ENCODE peak calls at places on chromosomes 5 and 9, in four cellular contexts. One of them, this sample, is unnamed. For H3K9me3 and H3K27me3, the result is how much of the 10 kb centered on the place peaks cover.

GRCh38 chr9:87640385-87640795 is 85.5 kb upstream of the CTSL start:
- ATAC-seq in HepG2: no peak
- ATAC-seq in K562: no peak
- ATAC-seq in right lobe of liver: peak
- ATAC-seq in this sample: peak

GRCh38 chr5:160133071-160133917 is 14.0 kb upstream of the PWWP2A start:
- ATAC-seq in HepG2: peak
- ATAC-seq in K562: peak
- ATAC-seq in right lobe of liver: peak
- ATAC-seq in this sample: peak

GRCh38 chr5:98771389-98772109 is 1.9 kb upstream of the RGMB start:
- ATAC-seq in HepG2: no peak
- ATAC-seq in K562: peak
- ATAC-seq in right lobe of liver: peak
- ATAC-seq in this sample: no peak

GRCh38 chr9:137085918-137086530 is 761 bp upstream of the MAN1B1 start:
- ATAC-seq in HepG2: peak
- ATAC-seq in K562: peak
- ATAC-seq in right lobe of liver: peak
- ATAC-seq in this sample: peak

GRCh38 chr5:67102708-67103107 is 93.9 kb downstream of the CD180 start:
- ATAC-seq in HepG2: no peak
- ATAC-seq in K562: no peak
- ATAC-seq in right lobe of liver: peak
- ATAC-seq in this sample: no peak

GRCh38 chr9:18343799-18344198 is 130.2 kb upstream of the ADAMTSL1 start:
- ATAC-seq in HepG2: no peak
- ATAC-seq in K562: no peak
- ATAC-seq in right lobe of liver: peak
- ATAC-seq in this sample: no peak

GRCh38 chr9:17019398-17019797 is 115.4 kb upstream of the CNTLN start:
- ATAC-seq in HepG2: no peak
- ATAC-seq in K562: no peak
- ATAC-seq in right lobe of liver: no peak
- ATAC-seq in this sample: no peak

GRCh38 chr5:142674438-142675210 is 11.3 kb downstream of the FGF1 start:
- ATAC-seq in HepG2: no peak
- ATAC-seq in K562: no peak
- ATAC-seq in right lobe of liver: peak
- ATAC-seq in this sample: peak

GRCh38 chr5:171586436-171586835 is 167.0 kb downstream of the FGF18 start:
- ATAC-seq in HepG2: no peak
- ATAC-seq in K562: no peak
- ATAC-seq in right lobe of liver: no peak
- ATAC-seq in this sample: no peak

GRCh38 chr5:16152601-16153568 is 26.7 kb downstream of the MARCHF11 start:
- ATAC-seq in HepG2: no peak
- ATAC-seq in K562: no peak
- ATAC-seq in right lobe of liver: no peak
- ATAC-seq in this sample: no peak

GRCh38 chr5:84618262-84618661 is 233.6 kb upstream of the EDIL3 start:
- ATAC-seq in HepG2: no peak
- ATAC-seq in K562: no peak
- ATAC-seq in right lobe of liver: no peak
- ATAC-seq in this sample: no peak

GRCh38 chr5:106797996-106798395 is 872.7 kb downstream of the EFNA5 start:
- ATAC-seq in HepG2: no peak
- ATAC-seq in K562: no peak
- ATAC-seq in right lobe of liver: no peak
- ATAC-seq in this sample: no peak

GRCh38 chr9:3329361-3329760 is 196.4 kb downstream of the RFX3 start:
- ATAC-seq in HepG2: no peak
- ATAC-seq in K562: no peak
- ATAC-seq in right lobe of liver: no peak
- ATAC-seq in this sample: no peak

GRCh38 chr5:72847989-72848473 is 31.6 kb downstream of the TNPO1 start:
- ATAC-seq in HepG2: peak
- ATAC-seq in K562: peak
- ATAC-seq in right lobe of liver: peak
- ATAC-seq in this sample: peak
- TF ChIP-seq POLR2A in HepG2: peak
- TF ChIP-seq POLR2A in K562: peak
- TF ChIP-seq POLR2A in right lobe of liver: peak
- TF ChIP-seq POLR2A in this sample: peak

DNA sequence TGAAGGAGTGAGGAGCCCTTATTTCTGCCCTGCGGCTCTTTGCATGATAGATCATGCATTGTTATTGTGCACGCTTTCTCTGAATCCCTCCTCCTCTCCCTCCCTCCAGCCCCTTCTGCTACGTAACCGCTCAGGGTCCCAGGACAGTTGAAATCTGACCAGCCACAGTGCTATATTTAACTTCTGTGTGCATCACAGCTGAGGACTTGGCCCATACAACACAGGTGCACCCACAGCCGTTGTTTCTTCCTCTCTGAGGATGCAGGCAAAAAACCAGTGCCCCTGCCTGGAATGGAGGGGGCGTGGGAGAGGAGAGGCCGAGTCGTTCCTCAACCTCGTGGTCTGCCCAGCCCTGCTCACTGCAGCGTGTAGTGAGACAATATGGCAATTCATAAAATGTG is 335.6 kb upstream of the CLINT1 start:
- ATAC-seq in HepG2: no peak
- ATAC-seq in K562: no peak
- ATAC-seq in right lobe of liver: no peak
- ATAC-seq in this sample: no peak
- H3K9me3 ChIP-seq in HepG2: under half
- H3K9me3 ChIP-seq in K562: under half
- H3K9me3 ChIP-seq in right lobe of liver: under half
- H3K9me3 ChIP-seq in this sample: under half

DNA sequence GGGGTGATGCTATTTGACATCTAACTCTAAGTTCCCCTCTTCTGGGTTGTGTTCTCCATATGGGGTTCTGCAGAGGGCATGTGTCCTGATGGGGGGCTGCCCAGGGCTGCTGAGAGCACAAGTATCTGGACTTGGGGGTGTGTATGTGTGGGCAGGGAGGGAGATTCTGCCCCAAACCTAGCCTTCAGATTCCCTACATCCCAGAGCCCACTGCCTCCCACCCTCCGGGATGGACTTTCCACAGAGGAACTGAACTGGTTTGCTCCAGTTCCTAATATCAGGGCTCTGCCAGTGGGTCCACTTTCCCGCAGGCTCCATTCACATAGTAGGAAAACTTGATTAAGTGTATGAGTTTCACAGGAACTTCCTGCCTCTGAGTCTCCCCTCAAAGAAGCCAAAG is 16.4 kb upstream of the TIFAB start:
- ATAC-seq in HepG2: no peak
- ATAC-seq in K562: no peak
- ATAC-seq in right lobe of liver: no peak
- ATAC-seq in this sample: no peak
- H3K27me3 ChIP-seq in HepG2: under half
- H3K27me3 ChIP-seq in K562: under half
- H3K27me3 ChIP-seq in right lobe of liver: under half
- H3K27me3 ChIP-seq in this sample: half or more

GRCh38 chr9:120851386-120851922 is 8.7 kb upstream of the PSMD5 start:
- ATAC-seq in HepG2: peak
- ATAC-seq in K562: no peak
- ATAC-seq in right lobe of liver: no peak
- ATAC-seq in this sample: no peak
- TF ChIP-seq POLR2A in HepG2: no peak
- TF ChIP-seq POLR2A in K562: no peak
- TF ChIP-seq POLR2A in right lobe of liver: no peak
- TF ChIP-seq POLR2A in this sample: no peak

GRCh38 chr5:91151947-91152346 is 231.2 kb downstream of the ARRDC3 start:
- ATAC-seq in HepG2: peak
- ATAC-seq in K562: no peak
- ATAC-seq in right lobe of liver: peak
- ATAC-seq in this sample: peak
- H3K9me3 ChIP-seq in HepG2: under half
- H3K9me3 ChIP-seq in K562: under half
- H3K9me3 ChIP-seq in right lobe of liver: under half
- H3K9me3 ChIP-seq in this sample: under half